ENCODE peak calls at places on chromosomes 3 and 15, in ten cellular contexts. D is fibroblast of lung, I is heart right ventricle, N is heart left ventricle, H is pancreas, E is A549, R is lower lobe of right lung, T is coronary artery, K is stomach, X is H9. P is an unnamed sample.

GRCh38 chr3:168248383-168249047 is 152.8 kb upstream of the GOLIM4 start:
- DNase-seq in T (no peak), E (peak; percentile 16), H (peak; percentile 17), N (peak; percentile 6), K (peak; percentile 29), X (peak; percentile 66), R (no peak), D (peak; percentile 70), I (no peak), P (no peak)

GRCh38 chr3:8741581-8742355 is 8.2 kb downstream of the CAV3 start:
- DNase-seq in E (peak; percentile 84), R (no peak), N (peak; percentile 53), T (no peak), K (no peak), D (peak; percentile 88), I (peak; percentile 58), H (no peak), X (peak; percentile 87), P (no peak)

GRCh38 chr3:43075904-43076661 is 29.8 kb downstream of the POMGNT2 start:
- DNase-seq in D (no peak), N (no peak), T (no peak), I (no peak), E (no peak), H (no peak), X (no peak), K (no peak), R (no peak), P (no peak)

GRCh38 chr3:17581421-17582080 is 160.9 kb downstream of the TBC1D5 start:
- DNase-seq in X (no peak), R (no peak), D (no peak), K (no peak), N (no peak), H (no peak), T (no peak), I (no peak), E (no peak), P (no peak)

GRCh38 chr3:177134166-177134565 is 63.1 kb downstream of the TBL1XR1 start:
- DNase-seq in R (no peak), K (no peak), I (no peak), N (no peak), H (no peak), E (no peak), D (peak; percentile 27), X (no peak), T (no peak), P (no peak)

GRCh38 chr3:113946831-113947230 is 982 bp upstream of the ZDHHC23 start:
- DNase-seq in D (no peak), T (no peak), H (no peak), R (no peak), K (no peak), E (no peak), X (no peak), N (no peak), I (no peak), P (no peak)

GRCh38 chr3:197244751-197245150 is 53.7 kb downstream of the DLG1 start:
- DNase-seq in D (no peak), H (no peak), I (no peak), K (no peak), N (no peak), T (no peak), X (no peak), R (no peak), E (no peak), P (no peak)

GRCh38 chr3:88807471-88808090 is 299.8 kb upstream of the EPHA3 start:
- DNase-seq in D (peak; percentile 84), X (no peak), K (no peak), N (no peak), I (no peak), E (no peak), T (no peak), H (no peak), R (no peak), P (no peak)

GRCh38 chr3:197709135-197709534 is 27.6 kb downstream of the RUBCN start:
- DNase-seq in K (no peak), H (no peak), R (no peak), E (no peak), T (no peak), D (no peak), X (no peak), N (no peak), I (no peak), P (no peak)

GRCh38 chr3:167166594-167167253 is 213.4 kb downstream of the ZBBX start:
- DNase-seq in R (no peak), H (no peak), T (no peak), E (no peak), D (peak; percentile 1), I (peak; percentile 72), N (peak; percentile 65), K (no peak), X (no peak), P (no peak)

GRCh38 chr15:75904241-75904631 is 558 bp downstream of the FBXO22 start:
- DNase-seq in R (peak; percentile 51), D (peak; percentile 51), T (no peak), H (peak; percentile 49), I (peak; percentile 5), K (peak; percentile 29), E (peak; percentile 59), N (no peak), X (peak; percentile 47), P (no peak)

DNA sequence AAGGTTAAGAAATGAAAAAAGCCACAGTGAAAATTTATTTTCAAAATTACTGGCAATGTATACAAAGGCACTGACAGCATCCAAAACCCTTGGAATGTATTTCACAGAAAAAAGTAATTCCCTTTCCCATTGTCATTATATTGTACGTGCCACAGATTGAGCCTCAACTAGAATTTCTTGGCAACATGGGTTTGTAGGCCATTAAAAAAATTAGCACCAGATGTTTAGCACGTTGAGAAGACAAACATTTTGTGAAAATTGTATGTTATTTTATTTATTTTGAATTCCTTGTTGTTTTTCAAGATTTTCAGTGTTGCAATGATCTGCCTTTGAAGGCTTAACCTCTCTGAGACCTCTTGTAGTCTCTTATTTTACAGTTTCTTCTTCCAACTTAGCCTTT is 76.3 kb upstream of the EPHB3 start:
- DNase-seq in D (no peak), E (no peak), I (no peak), K (no peak), X (no peak), N (no peak), T (no peak), R (no peak), H (no peak), P (peak; percentile 7)
- TF ChIP-seq CTCF in D (no peak), E (no peak), I (no peak), K (no peak), X (no peak), N (no peak), T (no peak), R (no peak), H (no peak), P (no peak)

GRCh38 chr3:196164576-196164975 is 46.6 kb downstream of the ZDHHC19 start:
- DNase-seq in I (no peak), K (no peak), R (no peak), T (no peak), X (no peak), D (no peak), H (no peak), N (no peak), E (no peak), P (no peak)
- H3K27ac ChIP-seq in I (peak overlapping the region; percentile 71), K (no peak overlapping the region), R (peak overlapping the region; percentile 72), T (no peak overlapping the region), X (no peak overlapping the region), D (no peak overlapping the region), H (no peak overlapping the region), N (peak overlapping the region; percentile 56), E (no peak overlapping the region), P (no peak overlapping the region)

GRCh38 chr15:70260580-70260979 is 162.9 kb upstream of the TLE3 start:
- DNase-seq in X (no peak), H (no peak), N (no peak), T (no peak), D (no peak), R (no peak), E (no peak), K (no peak), I (no peak), P (no peak)

GRCh38 chr15:70264014-70264492 is 166.3 kb upstream of the TLE3 start:
- DNase-seq in I (peak; percentile 46), R (no peak), K (no peak), D (peak; percentile 84), H (no peak), X (no peak), E (no peak), N (no peak), T (no peak), P (no peak)

GRCh38 chr15:70261083-70261482 is 163.4 kb upstream of the TLE3 start:
- DNase-seq in H (no peak), N (no peak), X (no peak), D (no peak), I (no peak), T (no peak), R (no peak), K (no peak), E (no peak), P (no peak)

GRCh38 chr15:70262171-70262570 is 164.5 kb upstream of the TLE3 start:
- DNase-seq in N (no peak), K (no peak), D (no peak), I (no peak), X (no peak), R (no peak), H (no peak), E (no peak), T (no peak), P (no peak)

DNA sequence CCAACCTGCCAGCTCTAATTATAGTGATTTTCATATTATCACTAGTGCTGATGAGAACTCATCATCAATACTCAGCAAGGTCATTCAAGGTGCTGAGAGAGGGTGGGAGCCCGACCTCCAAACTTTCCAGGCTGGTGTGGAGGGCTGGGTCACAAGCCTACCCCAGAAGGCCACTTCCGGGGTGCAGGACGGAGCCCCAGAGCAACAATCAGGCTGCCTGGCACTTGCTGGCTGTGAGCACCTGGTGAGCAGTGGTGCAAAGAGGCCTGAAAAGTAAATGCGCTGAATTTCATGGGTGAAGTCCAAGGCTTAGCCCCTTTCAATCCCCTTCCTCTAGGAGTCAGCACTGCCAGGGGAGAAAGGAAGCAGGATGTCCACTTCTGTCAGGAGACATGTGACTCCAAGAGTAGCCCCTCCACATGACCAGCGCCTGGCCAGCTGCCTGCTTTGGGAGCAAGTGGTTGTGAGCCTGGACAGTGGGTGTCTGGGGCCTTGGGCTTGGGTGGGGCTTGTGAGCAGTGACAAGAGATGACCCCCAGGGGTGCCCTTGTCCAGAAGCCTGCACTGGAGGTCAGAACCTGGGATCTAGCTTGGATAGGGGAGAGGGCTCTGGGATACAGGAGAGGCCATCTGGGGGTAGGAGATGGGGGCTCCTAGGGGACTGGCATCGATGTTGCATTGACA is 165.0 kb upstream of the TLE3 start:
- DNase-seq in N (no peak), I (no peak), D (no peak), E (no peak), X (no peak), R (no peak), T (no peak), H (no peak), K (no peak), P (no peak)
- TF ChIP-seq CTCF in N (no peak), I (no peak), D (no peak), E (no peak), X (no peak), R (no peak), T (no peak), H (no peak), K (no peak), P (no peak)

DNA sequence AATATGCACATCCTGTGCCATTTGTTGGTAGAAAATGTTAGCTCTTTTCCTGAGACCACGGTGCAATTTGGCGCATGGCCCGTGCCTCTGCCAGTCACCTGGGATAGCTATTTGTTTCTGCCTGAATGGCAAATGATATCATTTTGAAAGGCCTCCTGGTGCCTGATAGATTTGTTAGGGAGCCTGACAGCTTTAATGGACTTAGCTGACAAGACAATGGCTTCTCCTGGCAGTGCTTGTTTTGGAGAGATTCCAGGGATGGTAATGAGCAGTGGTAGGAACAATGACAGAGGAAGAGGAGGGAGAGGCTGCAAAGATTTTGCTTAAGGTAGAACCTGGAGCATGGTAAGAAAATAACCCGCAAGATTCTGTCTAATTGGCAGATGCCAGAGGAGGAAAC is 268.5 kb downstream of the CLSTN2 start:
- DNase-seq in E (no peak), D (no peak), H (no peak), X (no peak), T (no peak), R (no peak), N (no peak), K (no peak), I (no peak), P (peak; percentile 66)
- H3K27ac ChIP-seq in E (no peak overlapping the region), D (no peak overlapping the region), H (no peak overlapping the region), X (no peak overlapping the region), T (no peak overlapping the region), R (no peak overlapping the region), N (no peak overlapping the region), K (no peak overlapping the region), I (no peak overlapping the region), P (no peak overlapping the region)